ENCODE peak calls at places on chromosomes 6 and 20, in ten cellular contexts. V, A, N, D, O, K, M, W, L and F are unnamed samples. For H3K9me3, the result is how much of the 10 kb centered on the place peaks cover.

GRCh38 chr6:25342784-25343183 is 63.6 kb downstream of the CARMIL1 start:
- DNase-seq in W (peak), M (no peak), N (no peak), V (no peak), L (no peak), K (no peak), O (no peak), A (no peak), D (no peak), F (no peak)

GRCh38 chr6:169173532-169174268 is 79.9 kb downstream of the THBS2 start:
- DNase-seq in N (no peak), L (no peak), M (no peak), V (no peak), D (no peak), K (no peak), A (no peak), W (peak), O (no peak), F (no peak)

GRCh38 chr6:151975795-151976194 is 168.3 kb downstream of the ESR1 start:
- DNase-seq in V (no peak), O (no peak), N (no peak), A (no peak), K (no peak), W (no peak), L (no peak), M (no peak), D (no peak), F (no peak)

GRCh38 chr20:41786158-41786557 is 168.0 kb upstream of the CHD6 start:
- DNase-seq in O (no peak), N (no peak), V (no peak), A (no peak), M (no peak), L (no peak), W (peak), D (no peak), K (no peak), F (no peak)

GRCh38 chr20:50283370-50283769 is 92.7 kb downstream of the CEBPB start:
- DNase-seq in M (no peak), L (no peak), O (no peak), A (no peak), D (peak), V (no peak), N (no peak), W (no peak), K (no peak), F (no peak)

GRCh38 chr6:33686981-33687975 is 24.2 kb downstream of the UQCC2 start:
- DNase-seq in O (no peak), D (no peak), W (no peak), L (no peak), K (no peak), V (no peak), N (no peak), M (no peak), A (no peak), F (no peak)

GRCh38 chr20:5665417-5665816 is 84.8 kb upstream of the SHLD1 start:
- DNase-seq in W (no peak), V (no peak), O (no peak), A (no peak), M (no peak), L (no peak), N (no peak), K (no peak), D (no peak), F (no peak)

GRCh38 chr6:16533721-16534136 is 227.5 kb downstream of the ATXN1 start:
- DNase-seq in V (no peak), N (no peak), L (no peak), O (no peak), M (no peak), K (no peak), W (peak), A (no peak), D (no peak), F (no peak)

GRCh38 chr20:24663496-24663895 is 194.1 kb downstream of the SYNDIG1 start:
- DNase-seq in O (no peak), L (no peak), A (no peak), V (no peak), W (no peak), N (no peak), M (no peak), D (no peak), K (no peak), F (peak)

GRCh38 chr20:32112862-32113261 is 3.3 kb downstream of the TM9SF4 start:
- DNase-seq in A (peak), L (no peak), V (no peak), O (no peak), N (no peak), M (no peak), D (peak), K (no peak), W (no peak), F (peak)

DNA sequence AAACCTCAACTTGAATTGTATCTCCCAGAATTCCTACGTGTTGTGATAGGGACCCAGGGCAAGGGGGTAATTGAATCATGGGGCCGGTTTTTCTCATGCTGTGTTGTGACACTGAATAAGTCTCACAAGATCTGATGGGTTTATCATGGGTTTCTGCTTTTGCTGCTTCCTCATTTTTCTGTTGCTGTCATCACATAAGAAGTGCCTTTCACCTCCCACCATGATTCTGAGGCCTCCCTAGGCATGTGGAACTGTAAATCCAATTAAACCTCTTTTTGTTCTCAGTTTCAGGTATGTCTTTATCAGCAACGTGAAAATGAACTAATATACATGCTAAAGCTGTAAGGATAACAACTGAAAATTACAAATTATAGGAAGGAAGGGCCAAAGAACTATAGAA is 88.3 kb downstream of the CDYL start:
- DNase-seq in D (no peak), W (no peak), A (no peak), O (no peak), M (no peak), L (no peak), N (no peak), V (no peak), K (no peak), F (no peak)
- H3K9me3 ChIP-seq in D (under half), W (under half), A (under half), O (under half), M (under half), L (under half), N (under half), V (under half), K (under half), F (under half)

GRCh38 chr20:56091635-56092180 is 86.4 kb upstream of the CBLN4 start:
- DNase-seq in W (no peak), V (no peak), M (no peak), A (no peak), D (no peak), O (no peak), K (no peak), L (no peak), N (no peak), F (no peak)
- H3K9me3 ChIP-seq in W (under half), V (under half), M (under half), A (under half), D (under half), O (under half), K (under half), L (half or more), N (under half), F (under half)

GRCh38 chr6:140538926-140539325 is 1164.5 kb upstream of the CITED2 start:
- DNase-seq in A (no peak), W (peak), M (no peak), L (no peak), O (no peak), V (no peak), K (no peak), N (no peak), D (no peak), F (no peak)
- H3K9me3 ChIP-seq in A (under half), W (under half), M (under half), L (under half), O (under half), V (under half), K (under half), N (under half), D (under half), F (under half)

DNA sequence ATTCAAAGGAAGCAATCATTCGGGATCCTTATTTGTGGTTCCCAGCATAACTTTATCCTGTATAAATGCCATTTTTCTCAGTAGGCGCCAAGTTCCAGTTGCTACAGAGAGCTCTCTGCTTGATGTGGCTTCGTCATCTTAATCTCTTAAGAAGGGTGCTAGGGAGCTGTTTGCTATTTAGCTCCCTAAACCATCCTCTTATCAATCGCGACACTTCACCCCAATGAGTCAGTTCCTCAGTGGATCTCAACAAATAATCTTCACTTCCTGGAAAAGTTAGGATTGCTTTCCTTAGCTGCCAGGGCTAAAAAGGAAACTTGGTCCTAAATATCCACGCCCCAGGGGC is 1.3 kb upstream of the NKAIN2 start:
- DNase-seq in V (no peak), M (no peak), N (no peak), A (no peak), O (no peak), W (no peak), K (no peak), L (no peak), D (no peak), F (no peak)
- H3K9me3 ChIP-seq in V (under half), M (under half), N (under half), A (under half), O (under half), W (under half), K (under half), L (under half), D (under half), F (under half)

DNA sequence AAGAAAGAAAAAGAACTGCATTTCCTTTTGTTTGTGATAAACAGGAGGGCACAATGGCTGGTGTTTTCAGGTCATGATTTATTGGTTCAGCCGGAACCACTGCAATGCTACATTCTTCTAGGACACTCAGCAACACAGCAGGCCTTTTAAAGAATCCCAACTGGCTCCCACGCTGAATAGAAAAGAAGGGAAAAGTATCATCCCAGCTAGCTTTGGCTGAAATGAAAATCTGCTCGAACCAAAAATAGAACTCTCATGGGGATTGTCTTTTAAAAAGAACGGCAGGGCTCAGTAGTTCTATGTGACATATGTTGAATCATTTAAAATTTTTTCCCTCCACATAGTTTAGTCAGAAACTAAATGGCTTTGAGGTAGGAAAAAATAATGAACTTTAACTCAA is 387.9 kb downstream of the BTBD3 start:
- DNase-seq in O (no peak), L (no peak), W (no peak), K (no peak), N (no peak), M (no peak), D (no peak), V (no peak), A (no peak), F (no peak)
- H3K9me3 ChIP-seq in O (under half), L (under half), W (under half), K (under half), N (under half), M (under half), D (under half), V (under half), A (under half), F (under half)

GRCh38 chr20:15862178-15862577 is 711.1 kb downstream of the KIF16B start:
- DNase-seq in O (no peak), W (no peak), A (no peak), D (no peak), N (no peak), K (no peak), L (no peak), M (no peak), V (no peak), F (no peak)
- H3K9me3 ChIP-seq in O (under half), W (under half), A (under half), D (under half), N (under half), K (under half), L (under half), M (under half), V (under half), F (under half)

GRCh38 chr6:328184-328670 is 35.9 kb downstream of the DUSP22 start:
- DNase-seq in A (peak), L (no peak), D (peak), M (no peak), K (no peak), V (no peak), W (peak), O (peak), N (no peak), F (no peak)
- H3K9me3 ChIP-seq in A (under half), L (half or more), D (under half), M (under half), K (under half), V (under half), W (under half), O (half or more), N (under half), F (under half)

GRCh38 chr6:142679907-142680306 is 265.1 kb downstream of the HIVEP2 start:
- DNase-seq in K (no peak), V (no peak), D (no peak), L (no peak), O (no peak), N (no peak), W (no peak), A (no peak), M (no peak), F (no peak)
- H3K9me3 ChIP-seq in K (under half), V (under half), D (under half), L (under half), O (under half), N (under half), W (under half), A (under half), M (under half), F (under half)

DNA sequence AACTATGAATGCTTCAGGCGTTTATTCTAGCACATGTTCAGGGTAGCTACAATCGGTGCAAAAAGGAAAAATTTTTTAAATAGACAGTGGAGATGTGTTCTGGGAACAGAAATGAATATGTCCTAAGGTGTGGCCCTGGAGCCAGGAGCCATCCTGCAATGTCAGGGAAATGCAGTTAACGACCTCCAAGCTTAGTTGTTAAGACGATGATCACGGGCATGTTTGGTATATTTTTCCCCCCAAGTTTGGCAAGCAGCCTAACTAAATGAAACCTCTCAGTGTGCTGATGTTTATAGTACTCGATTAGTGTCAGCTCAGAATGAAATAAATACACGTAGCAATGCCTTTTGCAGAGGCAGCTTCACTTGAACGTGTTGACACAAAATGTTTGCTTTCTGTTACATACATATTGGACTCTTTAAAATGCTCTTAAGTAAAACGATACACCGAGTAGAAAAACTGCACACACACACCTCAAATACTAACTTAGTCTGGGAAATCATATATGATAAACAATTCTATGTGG is 76.2 kb upstream of the OLIG3 start:
- DNase-seq in M (no peak), L (no peak), K (no peak), V (no peak), O (no peak), A (no peak), W (no peak), N (no peak), D (no peak), F (no peak)
- H3K9me3 ChIP-seq in M (under half), L (under half), K (under half), V (under half), O (under half), A (under half), W (under half), N (under half), D (under half), F (under half)